ENCODE peak calls at places on chromosome 2, in seven cellular contexts. R is colonic mucosa, E is tibial artery, L is heart left ventricle, B is adrenal gland, F is breast epithelium, A is Peyer's patch. Z is an unnamed sample.

GRCh38 chr2:23375448-23375847 is 9.5 kb upstream of the KLHL29 start:
- DNase-seq in R (no peak), E (no peak), L (no peak), B (no peak), F (no peak), A (no peak), Z (no peak)

GRCh38 chr2:235268535-235268934 is 225.3 kb upstream of the AGAP1 start:
- DNase-seq in R (no peak), E (no peak), L (no peak), B (no peak), F (no peak), A (no peak), Z (no peak)

GRCh38 chr2:209422191-209422754 is 1.6 kb upstream of the MAP2 start:
- DNase-seq in R (no peak), E (no peak), L (no peak), B (no peak), F (no peak), A (no peak), Z (no peak)

GRCh38 chr2:168992591-168993349 is 38.4 kb downstream of the ABCB11 start:
- DNase-seq in R (no peak), E (no peak), L (no peak), B (no peak), F (no peak), A (no peak), Z (no peak)

GRCh38 chr2:1227289-1227900 is 185.9 kb upstream of the TPO start:
- DNase-seq in R (no peak), E (no peak), L (peak), B (no peak), F (no peak), A (no peak), Z (no peak)

GRCh38 chr2:178807227-178808008 is at the start of gene TTN:
- DNase-seq in R (no peak), E (no peak), L (peak), B (no peak), F (no peak), A (no peak), Z (no peak)

GRCh38 chr2:216665717-216666116 is 29.6 kb downstream of the IGFBP5 start:
- DNase-seq in R (no peak), E (no peak), L (no peak), B (no peak), F (no peak), A (no peak), Z (no peak)

GRCh38 chr2:232988444-232988843 is 24.6 kb downstream of the NGEF start:
- DNase-seq in R (peak), E (no peak), L (no peak), B (peak), F (peak), A (no peak), Z (peak)

GRCh38 chr2:9614562-9614961 is 16.2 kb downstream of the YWHAQ start:
- DNase-seq in R (no peak), E (no peak), L (no peak), B (no peak), F (no peak), A (no peak), Z (no peak)

GRCh38 chr2:38076250-38076709 is 329 bp upstream of the CYP1B1 start:
- DNase-seq in R (peak), E (peak), L (peak), B (peak), F (peak), A (no peak), Z (peak)

GRCh38 chr2:229519655-229520054 is 194.7 kb downstream of the DNER start:
- DNase-seq in R (no peak), E (no peak), L (no peak), B (no peak), F (no peak), A (no peak), Z (no peak)

GRCh38 chr2:207163053-207163814 is 2.5 kb downstream of the KLF7 start:
- DNase-seq in R (no peak), E (peak), L (no peak), B (peak), F (no peak), A (no peak), Z (no peak)

GRCh38 chr2:43542285-43542933 is 53.4 kb downstream of the THADA start:
- DNase-seq in R (no peak), E (no peak), L (no peak), B (no peak), F (no peak), A (no peak), Z (no peak)

GRCh38 chr2:15306706-15307105 is 254.4 kb downstream of the NBAS start:
- DNase-seq in R (no peak), E (no peak), L (no peak), B (no peak), F (no peak), A (no peak), Z (no peak)

GRCh38 chr2:112686348-112687217 is 34.2 kb upstream of the NT5DC4 start:
- DNase-seq in R (no peak), E (no peak), L (no peak), B (no peak), F (no peak), A (no peak), Z (no peak)

GRCh38 chr2:5946210-5947118 is 254.3 kb downstream of the SOX11 start:
- DNase-seq in R (no peak), E (no peak), L (no peak), B (no peak), F (no peak), A (no peak), Z (no peak)

GRCh38 chr2:54083021-54083420 is 32.4 kb upstream of the ACYP2 start:
- DNase-seq in R (no peak), E (no peak), L (no peak), B (no peak), F (no peak), A (no peak), Z (no peak)

GRCh38 chr2:3196716-3197115 is 180.9 kb downstream of the EIPR1 start:
- DNase-seq in R (no peak), E (no peak), L (no peak), B (no peak), F (no peak), A (no peak), Z (no peak)

GRCh38 chr2:134413430-134413829 is 159.6 kb downstream of the MGAT5 start:
- DNase-seq in R (no peak), E (no peak), L (no peak), B (no peak), F (no peak), A (no peak), Z (no peak)

GRCh38 chr2:238750212-238750904 is 97.5 kb upstream of the TWIST2 start:
- DNase-seq in R (no peak), E (no peak), L (no peak), B (no peak), F (no peak), A (no peak), Z (no peak)

GRCh38 chr2:109429711-109430265 is 184.0 kb downstream of the SEPTIN10 start:
- DNase-seq in R (no peak), E (no peak), L (no peak), B (no peak), F (no peak), A (no peak), Z (no peak)

GRCh38 chr2:72827999-72828646 is 2.3 kb upstream of the EXOC6B start:
- DNase-seq in R (no peak), E (no peak), L (no peak), B (no peak), F (no peak), A (no peak), Z (no peak)

GRCh38 chr2:198293281-198293680 is 488.9 kb downstream of the PLCL1 start:
- DNase-seq in R (no peak), E (no peak), L (no peak), B (no peak), F (no peak), A (no peak), Z (no peak)

GRCh38 chr2:128555433-128555832 is 236.8 kb upstream of the HS6ST1 start:
- DNase-seq in R (no peak), E (no peak), L (no peak), B (no peak), F (no peak), A (no peak), Z (no peak)

GRCh38 chr2:225010804-225011203 is 31.5 kb downstream of the DOCK10 start:
- DNase-seq in R (no peak), E (no peak), L (no peak), B (peak), F (no peak), A (no peak), Z (no peak)

GRCh38 chr2:88666576-88666975 is 24.9 kb upstream of the RPIA start:
- DNase-seq in R (no peak), E (no peak), L (no peak), B (no peak), F (no peak), A (no peak), Z (no peak)

GRCh38 chr2:120804446-120804845 is 68.8 kb downstream of the GLI2 start:
- DNase-seq in R (no peak), E (no peak), L (no peak), B (no peak), F (no peak), A (no peak), Z (no peak)
- TF ChIP-seq CTCF in R (no peak), E (no peak), L (no peak), B (no peak), F (no peak), A (no peak), Z (no peak)

DNA sequence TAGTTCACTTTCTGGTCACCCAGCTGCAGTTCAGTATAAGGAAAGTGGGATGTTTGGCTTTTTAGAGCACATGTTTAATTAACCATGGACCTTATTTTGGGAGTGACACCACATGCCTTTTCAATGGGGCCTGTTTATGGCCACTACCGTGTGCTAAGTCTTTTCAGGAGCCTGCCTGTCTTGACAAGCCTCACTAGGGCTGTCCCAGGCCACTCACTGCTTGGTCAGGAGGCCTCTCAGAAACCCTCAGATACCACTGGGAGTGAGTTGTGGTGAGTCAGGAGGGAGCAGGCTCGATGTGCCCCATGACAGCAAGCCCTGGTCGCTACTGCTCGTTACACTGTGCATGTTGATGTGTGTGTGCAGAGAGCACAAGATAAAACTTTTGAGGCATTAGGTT is 123.0 kb downstream of the MAP4K4 start:
- DNase-seq in R (no peak), E (no peak), L (no peak), B (no peak), F (no peak), A (no peak), Z (no peak)
- H3K27ac ChIP-seq in R (no peak), E (no peak), L (no peak), B (no peak), F (peak), A (no peak), Z (no peak)

GRCh38 chr2:215431778-215432758 is 3.8 kb downstream of the FN1 start:
- DNase-seq in R (no peak), E (no peak), L (no peak), B (no peak), F (no peak), A (no peak), Z (no peak)
- TF ChIP-seq CTCF in R (no peak), E (no peak), L (no peak), B (no peak), F (no peak), A (no peak), Z (no peak)

GRCh38 chr2:120681181-120681580 is 54.5 kb upstream of the GLI2 start:
- DNase-seq in R (no peak), E (no peak), L (no peak), B (no peak), F (no peak), A (no peak), Z (no peak)
- H3K27ac ChIP-seq in R (no peak), E (no peak), L (no peak), B (no peak), F (no peak), A (no peak), Z (no peak)

GRCh38 chr2:100502782-100503181 is 32.5 kb downstream of the NMS start:
- DNase-seq in R (no peak), E (no peak), L (no peak), B (no peak), F (no peak), A (no peak), Z (no peak)
- TF ChIP-seq CTCF in R (no peak), E (no peak), L (no peak), B (no peak), F (no peak), A (no peak), Z (no peak)